ENCODE peak calls at places on chromosomes 6 and 20, in seven cellular contexts. P is transverse colon; M is naive thymus-derived CD4-positive, alpha-beta T cell; I is brain microvascular endothelial cell; W is foreskin keratinocyte; Z is psoas muscle; R is stomach. S is an unnamed sample.

GRCh38 chr20:56893206-56893605 is 264.1 kb downstream of the TFAP2C start:
- DNase-seq in Z (no peak), I (no peak), P (no peak), M (no peak), R (no peak), W (no peak), S (no peak)

GRCh38 chr6:4665489-4666417 is 110.5 kb upstream of the CDYL start:
- DNase-seq in W (no peak), R (no peak), I (peak), Z (no peak), M (no peak), P (no peak), S (no peak)

GRCh38 chr20:57053067-57053466 is 213.4 kb downstream of the BMP7 start:
- DNase-seq in Z (no peak), R (no peak), M (no peak), I (no peak), W (no peak), P (no peak), S (no peak)

GRCh38 chr6:68427630-68428029 is 207.5 kb upstream of the ADGRB3 start:
- DNase-seq in M (no peak), I (peak), Z (no peak), P (no peak), W (peak), R (no peak), S (peak)

GRCh38 chr6:134784336-134784735 is 165.6 kb downstream of the ALDH8A1 start:
- DNase-seq in M (no peak), R (no peak), I (no peak), Z (no peak), W (no peak), P (no peak), S (no peak)

GRCh38 chr20:32685541-32686529 is 12.1 kb upstream of the C20orf203 start:
- DNase-seq in P (no peak), W (peak), I (peak), Z (no peak), M (no peak), R (no peak), S (peak)

GRCh38 chr6:158041788-158042187 is 60.1 kb downstream of the SYNJ2 start:
- DNase-seq in Z (no peak), P (no peak), R (no peak), W (no peak), M (no peak), I (no peak), S (no peak)

GRCh38 chr6:29661071-29661470 is 4.2 kb downstream of the MOG start:
- DNase-seq in W (no peak), P (no peak), M (no peak), Z (no peak), I (no peak), R (no peak), S (no peak)

GRCh38 chr6:88569959-88570358 is 393.5 kb downstream of the RNGTT start:
- DNase-seq in Z (no peak), I (no peak), R (no peak), W (no peak), P (no peak), M (no peak), S (no peak)

GRCh38 chr20:23161968-23162696 is 76.0 kb upstream of the CD93 start:
- DNase-seq in R (peak), I (peak), P (peak), M (no peak), W (peak), Z (peak), S (peak)

GRCh38 chr20:32609371-32609773 is 24.2 kb upstream of the NOL4L start:
- DNase-seq in P (no peak), Z (no peak), M (no peak), I (no peak), R (no peak), W (no peak), S (no peak)

GRCh38 chr20:60046011-60046413 is 87.8 kb downstream of the CDH26 start:
- DNase-seq in P (no peak), W (no peak), I (no peak), M (no peak), R (no peak), Z (no peak), S (no peak)

GRCh38 chr20:60048634-60049578 is 90.7 kb downstream of the CDH26 start:
- DNase-seq in P (no peak), M (no peak), I (no peak), Z (no peak), W (no peak), R (no peak), S (peak)

GRCh38 chr20:60049601-60050000 is 91.4 kb downstream of the CDH26 start:
- DNase-seq in R (no peak), M (no peak), W (peak), P (no peak), Z (no peak), I (no peak), S (peak)

GRCh38 chr20:60046860-60047259 is 88.6 kb downstream of the CDH26 start:
- DNase-seq in Z (no peak), R (no peak), P (no peak), M (no peak), I (no peak), W (no peak), S (no peak)

DNA sequence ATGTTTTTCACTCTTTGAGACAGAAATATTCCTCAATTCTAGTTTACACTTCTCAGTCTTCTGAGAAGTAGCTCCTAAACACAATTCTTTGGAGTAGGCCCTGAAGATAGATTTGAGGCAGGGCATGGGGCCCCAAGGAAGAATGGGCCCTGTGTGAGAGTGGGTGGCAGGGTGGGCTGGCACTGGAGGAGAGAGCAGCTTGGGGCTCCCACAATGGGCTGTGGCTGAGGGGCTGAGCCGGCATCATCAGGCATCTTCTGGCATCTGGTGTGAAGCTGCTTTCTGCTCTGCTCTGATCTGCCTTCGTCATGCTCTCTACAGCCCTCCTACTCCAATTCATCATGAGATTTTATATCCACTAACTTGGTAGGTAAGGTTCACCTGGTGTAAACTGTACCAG is 88.2 kb downstream of the CDH26 start:
- DNase-seq in M (no peak), I (no peak), P (no peak), Z (no peak), W (no peak), R (no peak), S (no peak)
- H3K27ac ChIP-seq in M (no peak), I (no peak), P (peak), Z (peak), W (no peak), R (no peak), S (peak)

GRCh38 chr20:45834797-45835161 is 1.2 kb downstream of the SNX21 start:
- DNase-seq in R (no peak), P (no peak), I (no peak), Z (peak), M (no peak), W (no peak), S (no peak)
- H3K27ac ChIP-seq in R (peak), P (peak), I (no peak), Z (peak), M (no peak), W (no peak), S (peak)

DNA sequence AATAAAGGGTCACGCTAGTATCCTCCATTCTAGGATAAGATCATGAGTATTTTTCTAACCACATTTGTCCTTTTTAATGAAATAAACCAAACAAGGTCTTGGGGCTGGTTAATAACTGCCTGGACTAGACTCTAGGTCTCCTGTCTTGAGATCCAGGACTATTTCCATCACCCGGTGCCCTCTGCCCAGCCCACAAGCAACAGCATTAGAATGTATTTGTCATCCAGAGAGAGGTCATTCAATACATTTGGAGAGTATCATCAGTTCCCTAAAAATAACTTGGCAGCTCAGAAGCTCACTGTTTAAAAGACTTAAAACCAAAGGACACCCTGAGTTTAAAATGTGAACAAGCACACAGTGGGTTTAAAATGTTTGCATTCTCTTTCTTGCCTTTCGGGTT is 4.4 kb upstream of the RBM24 start:
- DNase-seq in W (no peak), I (no peak), M (no peak), P (no peak), Z (peak), R (no peak), S (no peak)
- H3K27ac ChIP-seq in W (no peak), I (no peak), M (no peak), P (no peak), Z (peak), R (no peak), S (no peak)

GRCh38 chr6:32815115-32815514 is 1.7 kb downstream of the HLA-DOB start:
- DNase-seq in R (no peak), P (no peak), Z (no peak), M (no peak), W (no peak), I (peak), S (no peak)
- H3K27ac ChIP-seq in R (no peak), P (peak), Z (no peak), M (no peak), W (no peak), I (no peak), S (no peak)

DNA sequence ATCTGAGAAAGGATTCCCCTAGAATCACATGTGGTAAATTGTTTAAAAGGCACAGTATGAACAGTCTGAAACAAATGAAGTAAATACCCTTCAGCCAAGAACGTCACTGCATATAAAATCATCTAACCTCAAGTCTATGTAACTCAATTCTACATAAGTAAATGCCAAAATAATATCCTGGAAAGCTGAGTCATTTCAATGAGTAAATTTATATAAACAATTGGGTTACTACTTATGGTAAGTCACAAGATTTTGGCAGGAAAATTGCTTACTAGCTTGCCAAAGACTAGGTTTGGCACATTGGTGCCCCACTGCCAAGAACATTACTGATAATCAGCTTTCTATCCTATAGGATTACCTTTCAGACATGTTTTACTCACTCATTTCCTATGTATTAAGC is 8.4 kb downstream of the GMDS start:
- DNase-seq in Z (no peak), I (peak), M (no peak), P (no peak), W (peak), R (no peak), S (peak)
- H3K27ac ChIP-seq in Z (no peak), I (no peak), M (no peak), P (no peak), W (peak), R (peak), S (peak)

DNA sequence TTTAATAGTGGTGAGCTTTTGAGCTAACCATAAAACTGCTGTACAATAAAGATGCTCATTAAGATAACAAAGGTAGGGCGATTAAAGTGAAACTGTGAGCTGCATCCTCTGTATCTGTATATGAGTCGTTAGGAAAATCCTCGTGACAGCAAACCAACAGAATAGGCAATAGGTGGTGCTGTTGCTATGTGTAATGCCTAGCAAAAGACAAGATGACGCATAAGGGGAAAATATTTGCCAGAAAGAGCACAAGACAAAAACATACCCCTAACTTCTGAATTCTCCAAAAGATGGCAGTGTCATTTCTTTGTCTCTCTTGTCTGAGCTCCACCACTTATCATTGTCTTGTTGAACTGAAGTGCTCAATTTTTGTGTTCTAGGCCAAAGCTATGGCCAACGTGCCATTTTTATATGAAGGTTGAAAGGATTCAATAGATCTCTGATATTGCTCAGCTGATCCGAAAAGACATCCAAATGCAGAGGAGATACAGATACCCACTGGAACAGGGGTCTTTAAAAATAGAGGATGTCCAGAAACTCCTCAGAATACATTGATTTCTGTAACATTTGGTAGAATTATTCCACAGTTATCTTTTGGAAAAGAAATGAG is 56.3 kb upstream of the ANKEF1 start:
- DNase-seq in Z (no peak), R (no peak), W (peak), I (peak), M (peak), P (peak), S (peak)
- H3K27ac ChIP-seq in Z (no peak), R (no peak), W (peak), I (no peak), M (no peak), P (no peak), S (no peak)

GRCh38 chr6:105388392-105388791 is 14.5 kb downstream of the PREP start:
- DNase-seq in R (no peak), M (no peak), Z (no peak), W (no peak), I (no peak), P (no peak), S (no peak)
- H3K27ac ChIP-seq in R (no peak), M (no peak), Z (no peak), W (no peak), I (no peak), P (peak), S (no peak)

DNA sequence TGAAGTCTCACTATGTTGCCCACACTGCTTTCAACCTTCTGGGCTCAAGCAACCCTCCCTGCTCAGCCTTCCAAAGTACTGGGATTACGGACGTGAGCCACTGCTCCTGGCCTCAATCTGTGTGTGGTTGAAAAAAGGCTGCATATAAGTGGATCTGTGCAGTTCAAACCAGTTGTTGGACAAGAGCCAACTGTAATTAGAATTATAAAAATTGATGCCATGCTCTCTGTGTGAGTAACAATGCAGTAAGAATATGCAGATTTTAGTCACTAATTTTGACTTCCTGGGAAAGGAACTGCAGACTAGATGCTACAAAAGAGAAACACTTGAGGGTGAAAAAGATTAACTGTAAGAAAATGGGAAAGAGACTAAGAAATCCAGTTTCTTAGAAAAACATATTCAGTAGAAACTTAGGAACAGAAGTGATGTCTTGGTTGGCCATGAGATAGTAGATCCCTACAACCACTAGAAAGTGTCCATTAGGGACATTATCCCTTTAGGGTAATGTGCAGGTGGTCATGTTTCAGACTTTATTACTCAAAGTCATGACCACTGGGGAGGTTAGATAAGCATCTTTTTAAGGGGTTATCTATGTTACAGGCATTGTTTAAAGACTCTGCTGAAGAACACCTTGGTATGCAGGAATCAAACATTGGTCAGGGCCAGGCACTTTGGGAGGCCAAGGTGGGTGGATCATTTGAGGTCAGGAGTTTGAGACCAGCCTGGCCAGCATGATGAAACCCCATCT is 26.3 kb downstream of the ITCH start:
- DNase-seq in P (no peak), I (no peak), Z (no peak), W (no peak), R (no peak), M (no peak), S (no peak)
- H3K27ac ChIP-seq in P (no peak), I (no peak), Z (no peak), W (no peak), R (no peak), M (no peak), S (peak)